ENCODE peak calls at places on chromosomes 4 and X, in five cellular contexts. Y, V, A, S and K are unnamed samples.

GRCh38 chr4:119264743-119265142 is 52.2 kb downstream of the USP53 start:
- DNase-seq in A (no peak), V (no peak), Y (no peak), S (no peak), K (no peak)

GRCh38 chrX:25079020-25079419 is 63.3 kb upstream of the ARX start:
- DNase-seq in Y (no peak), S (no peak), V (no peak), A (no peak), K (no peak)

GRCh38 chrX:154136627-154137161 is 7.3 kb upstream of the OPN1LW start:
- DNase-seq in Y (peak), V (peak), S (peak), A (peak), K (no peak)

GRCh38 chr4:7981738-7982394 is 42.2 kb upstream of the AFAP1 start:
- DNase-seq in V (no peak), A (no peak), Y (no peak), S (no peak), K (no peak)

GRCh38 chr4:43251760-43252317 is 359.3 kb downstream of the GRXCR1 start:
- DNase-seq in V (peak), Y (no peak), S (peak), A (peak), K (no peak)

GRCh38 chrX:40127052-40127451 is 29.3 kb upstream of the BCOR start:
- DNase-seq in S (no peak), V (peak), Y (no peak), A (no peak), K (no peak)

GRCh38 chr4:124253080-124253479 is 459.5 kb downstream of the ANKRD50 start:
- DNase-seq in V (no peak), A (no peak), S (no peak), Y (no peak), K (no peak)

GRCh38 chr4:84966382-84967291 is at the start of gene WDFY3:
- DNase-seq in V (peak), Y (no peak), S (peak), A (peak), K (peak)

GRCh38 chrX:7083468-7084396 is 63.8 kb upstream of the STS start:
- DNase-seq in A (peak), V (peak), Y (peak), S (peak), K (peak)